ENCODE peak calls at places on chromosome X, in four cellular contexts. Z is A549, D is endodermal cell, M is tibial artery. Q is an unnamed sample.

GRCh38 chrX:18617351-18617750 is 54.6 kb downstream of the RS1 start:
- DNase-seq in Z (peak), D (no peak), M (no peak), Q (peak)

GRCh38 chrX:13287816-13288215 is 32.0 kb downstream of the ATXN3L start:
- DNase-seq in Z (no peak), D (no peak), M (no peak), Q (no peak)

GRCh38 chrX:118226060-118226428 is 109.4 kb upstream of the KLHL13 start:
- DNase-seq in Z (peak), D (no peak), M (no peak), Q (no peak)

GRCh38 chrX:45775462-45775861 is 574.8 kb upstream of the DIPK2B start:
- DNase-seq in Z (peak), D (no peak), M (no peak), Q (no peak)

GRCh38 chrX:153646620-153647373 is at the start of gene DUSP9:
- DNase-seq in Z (peak), D (peak), M (no peak), Q (no peak)

GRCh38 chrX:108257556-108257955 is 166.0 kb downstream of the ATG4A start:
- DNase-seq in Z (no peak), D (no peak), M (no peak), Q (no peak)

GRCh38 chrX:74049126-74049525 is 254.9 kb upstream of the ZCCHC13 start:
- DNase-seq in Z (no peak), D (no peak), M (no peak), Q (no peak)

GRCh38 chrX:133658244-133658911 is 243.1 kb upstream of the GPC4 start:
- DNase-seq in Z (no peak), D (no peak), M (no peak), Q (no peak)

GRCh38 chrX:40209951-40210617 is 112.3 kb upstream of the BCOR start:
- DNase-seq in Z (no peak), D (no peak), M (no peak), Q (no peak)

GRCh38 chrX:49230500-49231232 is 2.5 kb downstream of the CACNA1F start:
- DNase-seq in Z (no peak), D (peak), M (peak), Q (no peak)

GRCh38 chrX:44071847-44072545 is 98.8 kb upstream of the NDP start:
- DNase-seq in Z (peak), D (no peak), M (no peak), Q (no peak)

GRCh38 chrX:145630806-145631435 is 186.7 kb upstream of the SLITRK2 start:
- DNase-seq in Z (no peak), D (no peak), M (no peak), Q (no peak)

GRCh38 chrX:133391116-133391515 is 24.2 kb downstream of the GPC4 start:
- DNase-seq in Z (no peak), D (no peak), M (no peak), Q (no peak)

GRCh38 chrX:24149346-24150050 is at the start of gene ZFX:
- DNase-seq in Z (peak), D (peak), M (peak), Q (no peak)

GRCh38 chrX:132426695-132427281 is 62.0 kb downstream of the MBNL3 start:
- DNase-seq in Z (no peak), D (no peak), M (no peak), Q (no peak)

GRCh38 chrX:17028381-17028780 is 81.9 kb downstream of the REPS2 start:
- DNase-seq in Z (no peak), D (no peak), M (no peak), Q (no peak)

GRCh38 chrX:86104526-86104925 is 43.7 kb upstream of the DACH2 start:
- DNase-seq in Z (no peak), D (no peak), M (no peak), Q (no peak)

GRCh38 chrX:146208821-146209220 is 391.2 kb downstream of the SLITRK2 start:
- DNase-seq in Z (no peak), D (no peak), M (no peak), Q (no peak)

GRCh38 chrX:55312655-55313054 is 47.9 kb upstream of the PAGE3 start:
- DNase-seq in Z (no peak), D (no peak), M (no peak), Q (no peak)

GRCh38 chrX:20363003-20363674 is 96.4 kb upstream of the RPS6KA3 start:
- DNase-seq in Z (no peak), D (no peak), M (no peak), Q (no peak)

GRCh38 chrX:8848921-8849320 is 47.7 kb upstream of the FAM9A start:
- DNase-seq in Z (no peak), D (no peak), M (no peak), Q (no peak)

GRCh38 chrX:150663061-150663460 is 30.1 kb upstream of the MTMR1 start:
- DNase-seq in Z (no peak), D (no peak), M (no peak), Q (no peak)

GRCh38 chrX:151396042-151396826 is 772 bp upstream of the VMA21 start:
- DNase-seq in Z (no peak), D (no peak), M (peak), Q (peak)

GRCh38 chrX:98077440-98077839 is 1193.7 kb downstream of the RPA4 start:
- DNase-seq in Z (no peak), D (no peak), M (no peak), Q (no peak)

GRCh38 chrX:13469963-13470679 is 99.3 kb upstream of the EGFL6 start:
- DNase-seq in Z (peak), D (no peak), M (no peak), Q (no peak)

GRCh38 chrX:140744085-140744484 is 34.5 kb downstream of the LINC00632 start:
- DNase-seq in Z (no peak), D (no peak), M (no peak), Q (no peak)

GRCh38 chrX:141341341-141341740 is 99.0 kb upstream of the SPANXC start:
- DNase-seq in Z (peak), D (no peak), M (no peak), Q (no peak)

GRCh38 chrX:28585767-28586166 is 1.5 kb upstream of the IL1RAPL1 start:
- DNase-seq in Z (no peak), D (peak), M (no peak), Q (no peak)

GRCh38 chrX:44344687-44345086 is 1.2 kb upstream of the EFHC2 start:
- DNase-seq in Z (no peak), D (no peak), M (no peak), Q (no peak)

GRCh38 chrX:103919336-103919682 is 43.1 kb upstream of the TMSB15B start:
- DNase-seq in Z (peak), D (no peak), M (no peak), Q (no peak)
- TF ChIP-seq CTCF in Z (no peak), D (peak), M (peak), Q (no peak)

GRCh38 chrX:71105638-71106037 is 902 bp downstream of the CXorf65 start:
- DNase-seq in Z (no peak), D (no peak), M (no peak), Q (no peak)

GRCh38 chrX:71106427-71106826 is at the start of gene CXorf65:
- DNase-seq in Z (no peak), D (no peak), M (no peak), Q (no peak)

GRCh38 chrX:71103110-71103983 is 3.2 kb downstream of the CXorf65 start:
- DNase-seq in Z (no peak), D (peak), M (no peak), Q (no peak)

GRCh38 chrX:71107762-71108360 is 1.3 kb upstream of the CXorf65 start:
- DNase-seq in Z (no peak), D (no peak), M (no peak), Q (no peak)

DNA sequence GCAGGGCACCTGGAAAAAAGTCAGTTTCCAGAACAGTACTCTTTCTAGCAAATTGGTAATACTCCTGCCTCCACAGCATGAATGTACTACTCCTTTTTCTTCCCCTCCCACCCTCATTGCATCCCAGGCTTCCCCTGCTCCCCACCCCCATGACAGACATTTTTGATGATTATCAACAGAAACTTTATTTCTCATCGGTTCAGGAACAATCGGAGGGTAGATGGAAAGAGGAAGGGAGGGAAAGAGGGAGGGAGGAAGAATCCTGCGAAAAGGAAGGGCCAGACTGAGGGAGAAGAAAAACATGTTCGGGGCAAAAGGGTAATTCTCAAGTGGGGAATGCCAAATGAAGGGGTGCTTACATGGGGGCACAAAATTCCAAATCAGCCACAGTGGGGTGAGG is 705 bp upstream of the CXorf65 start:
- DNase-seq in Z (no peak), D (no peak), M (no peak), Q (no peak)
- H3K4me3 ChIP-seq in Z (no peak), D (no peak), M (no peak), Q (no peak)

DNA sequence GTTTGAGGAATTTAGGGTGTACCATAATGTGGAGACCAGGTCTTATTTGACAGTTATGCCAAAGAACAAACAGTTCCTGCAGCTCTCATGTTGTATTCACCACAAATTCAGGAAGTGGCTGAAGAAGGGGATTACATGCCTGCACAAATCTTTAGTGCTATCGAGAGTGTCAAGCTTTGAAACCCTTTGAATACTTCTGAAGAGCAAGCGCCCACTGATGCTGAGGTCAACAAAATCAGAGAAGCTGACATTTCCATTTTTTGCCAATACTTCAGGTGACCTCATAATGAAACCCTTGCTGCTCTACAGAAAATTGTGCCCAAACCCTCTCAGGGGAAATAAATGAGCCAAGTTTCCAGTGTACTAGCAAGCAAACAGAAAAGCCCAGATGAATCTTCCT is 28.4 kb downstream of the PAK3 start:
- DNase-seq in Z (no peak), D (no peak), M (no peak), Q (no peak)
- TF ChIP-seq CTCF in Z (no peak), D (no peak), M (no peak), Q (no peak)

GRCh38 chrX:155877288-155877687 is 3.9 kb upstream of the VAMP7 start:
- DNase-seq in Z (no peak), D (no peak), M (no peak), Q (no peak)
- H3K4me3 ChIP-seq in Z (no peak), D (no peak), M (no peak), Q (no peak)

GRCh38 chrX:39137363-39137954 is 336.2 kb downstream of the MID1IP1 start:
- DNase-seq in Z (no peak), D (no peak), M (no peak), Q (no peak)

DNA sequence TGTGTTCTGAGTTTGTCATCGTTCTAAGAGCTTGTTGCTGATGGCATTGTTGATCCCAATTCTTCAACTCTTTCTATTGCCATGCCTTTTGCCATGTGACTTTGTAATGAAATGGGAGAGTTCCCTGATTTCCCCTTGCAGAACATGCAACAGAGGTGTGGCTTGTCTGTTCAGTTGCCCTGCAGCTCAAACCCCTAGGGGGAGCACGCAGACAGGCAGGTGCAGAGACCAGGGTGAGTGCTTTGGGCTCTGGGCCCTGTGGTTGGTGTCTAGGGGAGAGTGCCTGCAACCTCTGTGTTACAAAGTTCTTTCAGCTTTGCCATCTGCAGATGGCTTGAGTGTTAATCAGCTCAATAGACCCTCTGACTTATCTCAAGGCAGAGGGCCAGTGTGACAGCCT is 332.7 kb downstream of the MID1IP1 start:
- DNase-seq in Z (peak), D (peak), M (no peak), Q (no peak)
- TF ChIP-seq CTCF in Z (no peak), D (peak), M (no peak), Q (no peak)

GRCh38 chrX:46838974-46839480 is 2.2 kb downstream of the RP2 start:
- DNase-seq in Z (no peak), D (no peak), M (no peak), Q (no peak)
- H3K4me3 ChIP-seq in Z (peak), D (peak), M (no peak), Q (no peak)

GRCh38 chrX:6021316-6022091 is 207.2 kb downstream of the NLGN4X start:
- DNase-seq in Z (peak), D (peak), M (no peak), Q (no peak)
- TF ChIP-seq CTCF in Z (peak), D (peak), M (peak), Q (peak)

Q was measured in HFF-Myc.